ENCODE peak calls at places on chromosomes 5 and 9, in eight cellular contexts. M is mammary epithelial cell; L is A673; Y is uterus; N is upper lobe of right lung; G is suprapubic skin; U is PC-9; A is CD8-positive, alpha-beta T cell. K is an unnamed sample. For H3K4me1 and H3K27me3, the result is how much of the 10 kb centered on the place peaks cover.

GRCh38 chr9:4167040-4167671 is 132.7 kb downstream of the GLIS3 start:
- DNase-seq in U (no peak), G (no peak), N (no peak), Y (no peak), A (no peak), M (peak), L (no peak), K (peak)

GRCh38 chr9:137804908-137805356 is 72.7 kb upstream of the CACNA1B start:
- DNase-seq in M (peak), G (no peak), Y (no peak), A (no peak), U (no peak), L (no peak), N (no peak), K (peak)

GRCh38 chr9:38046669-38047300 is 22.2 kb downstream of the SHB start:
- DNase-seq in Y (no peak), G (no peak), L (no peak), M (peak), U (peak), N (no peak), A (no peak), K (peak)

GRCh38 chr5:101036778-101037177 is 133.7 kb upstream of the ST8SIA4 start:
- DNase-seq in G (no peak), M (no peak), U (no peak), A (no peak), Y (no peak), L (no peak), N (no peak), K (no peak)

GRCh38 chr9:87714819-87715218 is 11.1 kb upstream of the CTSL start:
- DNase-seq in L (peak), Y (peak), G (no peak), U (peak), N (no peak), A (no peak), M (peak), K (no peak)

GRCh38 chr5:145976431-145977155 is 40.2 kb downstream of the SH3RF2 start:
- DNase-seq in Y (no peak), L (no peak), M (peak), U (no peak), G (no peak), A (no peak), N (no peak), K (peak)

GRCh38 chr9:109335929-109336328 is 15.1 kb upstream of the EPB41L4B start:
- DNase-seq in N (no peak), U (peak), A (no peak), M (peak), G (no peak), Y (no peak), L (no peak), K (no peak)

GRCh38 chr9:71769175-71770165 is 1.2 kb upstream of the CEMIP2 start:
- DNase-seq in Y (peak), L (peak), M (peak), G (peak), A (peak), U (peak), N (peak), K (peak)

GRCh38 chr9:17725399-17726010 is 146.6 kb downstream of the SH3GL2 start:
- DNase-seq in U (no peak), L (no peak), M (no peak), N (no peak), A (no peak), G (no peak), Y (no peak), K (no peak)

GRCh38 chr5:157266286-157267007 is 524 bp downstream of the CYFIP2 start:
- DNase-seq in G (no peak), L (no peak), A (peak), Y (peak), N (peak), M (no peak), U (no peak), K (no peak)

GRCh38 chr9:30932226-30932625 is 1452.2 kb upstream of the ACO1 start:
- DNase-seq in N (no peak), G (no peak), Y (no peak), A (no peak), M (peak), L (no peak), U (no peak), K (peak)

GRCh38 chr9:93217706-93218105 is 33.8 kb downstream of the WNK2 start:
- DNase-seq in Y (no peak), A (no peak), G (no peak), M (no peak), L (no peak), U (no peak), N (peak), K (no peak)

GRCh38 chr5:44952376-44952775 is 143.6 kb downstream of the MRPS30 start:
- DNase-seq in Y (no peak), N (no peak), A (no peak), U (peak), M (peak), G (no peak), L (peak), K (peak)

GRCh38 chr9:37984672-37985611 is 81.0 kb upstream of the SLC25A51 start:
- DNase-seq in U (no peak), N (peak), Y (no peak), L (peak), G (no peak), M (no peak), A (no peak), K (no peak)

GRCh38 chr9:92100237-92100911 is 14.8 kb downstream of the SPTLC1 start:
- DNase-seq in M (peak), L (no peak), Y (no peak), U (peak), A (no peak), N (no peak), G (no peak), K (peak)

GRCh38 chr5:121630402-121630801 is 221.3 kb upstream of the FTMT start:
- DNase-seq in G (no peak), U (no peak), N (no peak), L (peak), M (peak), A (no peak), Y (no peak), K (peak)

GRCh38 chr5:124157320-124157719 is 589.1 kb downstream of the ZNF608 start:
- DNase-seq in A (no peak), N (no peak), Y (no peak), G (no peak), U (no peak), L (no peak), M (no peak), K (no peak)

GRCh38 chr9:130938652-130939404 is at the start of gene FIBCD1:
- DNase-seq in G (no peak), N (no peak), U (no peak), A (no peak), Y (no peak), M (peak), L (peak), K (no peak)

GRCh38 chr9:125141251-125141650 is 2.1 kb downstream of the SCAI start:
- DNase-seq in Y (no peak), M (no peak), G (no peak), A (no peak), N (no peak), U (no peak), L (no peak), K (no peak)

GRCh38 chr5:120344181-120344580 is 119.9 kb upstream of the PRR16 start:
- DNase-seq in U (no peak), A (no peak), G (no peak), M (no peak), N (no peak), L (no peak), Y (no peak), K (no peak)

DNA sequence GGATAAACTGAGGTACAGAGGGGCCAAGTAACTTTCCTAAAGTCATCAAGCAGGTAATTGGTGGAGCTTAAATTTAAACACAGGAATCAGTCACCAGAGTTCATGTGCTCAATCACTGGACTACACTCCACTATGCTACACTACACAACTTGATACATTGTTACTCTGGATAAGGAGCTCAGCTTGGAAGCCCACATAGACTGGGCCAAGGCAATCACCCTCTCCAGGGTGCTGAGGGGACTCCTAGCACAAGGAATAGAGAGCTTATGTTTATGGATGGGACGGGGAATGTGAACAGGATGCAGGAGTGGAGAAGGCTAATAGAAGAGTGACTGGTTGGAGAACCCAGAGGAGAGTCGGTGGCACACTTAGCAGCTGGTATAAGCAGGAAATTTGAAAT is 113.5 kb upstream of the NFIB start:
- DNase-seq in A (no peak), M (no peak), N (no peak), G (no peak), L (no peak), Y (no peak), U (no peak), K (no peak)
- H3K4me1 ChIP-seq in A (under half), M (under half), N (under half), G (under half), L (under half), Y (under half), U (under half), K (under half)

DNA sequence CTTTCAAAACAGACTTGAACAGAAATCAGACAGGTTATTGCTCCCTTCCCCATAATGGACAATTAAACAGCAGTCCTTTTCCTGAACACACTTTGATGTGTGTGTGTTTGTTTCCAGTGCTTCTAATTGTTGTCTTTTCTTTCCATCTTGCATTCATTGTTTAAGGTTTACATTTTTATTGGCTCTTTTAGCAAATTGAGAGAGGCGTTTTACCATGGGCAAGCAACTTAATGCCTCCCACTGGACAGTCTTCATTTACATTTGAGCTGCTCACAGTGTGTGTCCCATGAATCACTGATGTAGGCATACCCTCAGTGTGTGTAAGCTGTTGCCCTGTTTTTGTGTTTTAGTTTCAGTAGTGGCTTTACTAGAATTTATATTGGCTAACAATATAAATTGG is 25.0 kb downstream of the WDR36 start:
- DNase-seq in Y (no peak), N (no peak), A (no peak), G (no peak), U (no peak), L (peak), M (no peak), K (no peak)
- H3K27ac ChIP-seq in Y (no peak), N (no peak), A (no peak), G (no peak), U (no peak), L (no peak), M (no peak), K (no peak)

DNA sequence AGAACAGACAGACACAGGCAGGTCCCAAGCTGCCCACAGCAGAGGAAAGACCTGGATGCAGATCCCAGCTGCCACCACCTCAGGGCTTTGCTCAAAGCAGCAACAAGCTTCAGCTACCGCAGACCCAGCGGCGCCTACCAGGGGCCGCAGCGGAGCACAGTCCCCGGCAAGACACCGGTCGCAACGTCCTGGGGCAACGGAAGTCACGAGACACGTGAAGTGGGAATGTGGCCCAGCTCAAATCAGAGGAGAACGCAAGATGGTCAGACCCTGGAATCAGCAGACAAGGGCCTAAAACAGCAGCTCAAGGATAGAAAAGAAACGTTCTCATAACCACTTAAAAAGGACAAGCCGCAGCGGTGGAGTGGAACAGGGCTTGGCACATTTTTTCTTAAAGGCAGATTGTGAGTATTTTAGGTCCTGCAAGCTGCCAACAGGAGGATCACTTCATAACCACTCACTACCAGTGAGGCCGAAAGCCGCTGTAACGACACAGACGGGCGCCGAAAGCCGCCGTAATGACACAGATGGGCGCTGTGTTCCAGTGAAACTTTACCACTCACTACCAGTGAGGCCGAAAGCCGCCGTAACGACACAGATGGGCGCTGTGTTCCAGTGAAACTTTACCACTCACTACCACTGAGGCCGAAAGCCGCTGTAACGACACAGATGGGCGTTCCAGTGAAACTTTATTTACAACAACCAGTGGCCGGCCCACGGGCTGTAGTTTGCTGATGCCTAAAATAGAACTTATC is 21.7 kb downstream of the SLC9A3 start:
- DNase-seq in L (no peak), M (no peak), A (no peak), Y (no peak), U (no peak), G (no peak), N (no peak), K (no peak)
- H3K27me3 ChIP-seq in L (under half), M (under half), A (under half), Y (under half), U (half or more), G (half or more), N (under half), K (under half)

GRCh38 chr5:131999471-131999931 is 12.0 kb downstream of the ACSL6 start:
- DNase-seq in L (no peak), M (no peak), Y (no peak), U (no peak), N (peak), A (no peak), G (peak), K (no peak)
- H3K4me1 ChIP-seq in L (under half), M (under half), Y (under half), U (under half), N (under half), A (under half), G (under half), K (under half)

DNA sequence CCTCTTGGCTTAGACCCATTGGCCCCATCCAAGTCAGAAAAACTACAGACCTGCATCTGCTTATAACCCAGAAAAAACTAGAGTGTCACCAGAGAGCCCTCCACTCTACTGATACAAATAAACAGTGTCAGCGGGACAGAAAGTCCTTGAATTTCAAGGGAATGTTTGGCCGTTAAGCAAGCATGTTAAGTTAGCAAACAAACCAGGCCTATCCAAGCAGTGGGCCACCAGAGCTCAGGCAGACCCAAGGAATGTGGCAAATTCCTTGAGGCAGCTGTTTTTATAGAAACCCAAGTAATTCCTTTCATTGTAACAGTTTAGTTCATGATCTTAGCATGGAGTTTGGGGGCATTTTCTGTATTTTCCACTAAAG is 70.9 kb downstream of the PRLR start:
- DNase-seq in Y (no peak), N (no peak), M (no peak), U (no peak), G (no peak), A (no peak), L (no peak), K (no peak)
- H3K27ac ChIP-seq in Y (no peak), N (peak), M (no peak), U (no peak), G (peak), A (no peak), L (no peak), K (no peak)

K was measured in foreskin keratinocyte.